ENCODE peak calls at places on chromosomes 7 and 10, in seven cellular contexts. O is foreskin fibroblast, W is HS-5, E is brain microvascular endothelial cell, Q is foreskin keratinocyte, A is ELR, G is H9. R is an unnamed sample.

GRCh38 chr7:105003275-105003674 is 10.7 kb upstream of the KMT2E start:
- DNase-seq in O (peak; percentile 79), W (no peak), E (peak; percentile 78), Q (peak; percentile 67), A (peak; percentile 82), G (no peak), R (no peak)

GRCh38 chr7:34077168-34077567 is 171.8 kb downstream of the BMPER start:
- DNase-seq in O (no peak), W (no peak), E (no peak), Q (no peak), A (no peak), G (no peak), R (no peak)

GRCh38 chr7:114466911-114467310 is 52.3 kb downstream of the FOXP2 start:
- DNase-seq in O (no peak), W (no peak), E (no peak), Q (no peak), A (no peak), G (no peak), R (no peak)

GRCh38 chr10:6473430-6473829 is 106.6 kb downstream of the PRKCQ start:
- DNase-seq in O (no peak), W (no peak), E (no peak), Q (no peak), A (no peak), G (no peak), R (no peak)

GRCh38 chr10:13839430-13839986 is 252.7 kb downstream of the PRPF18 start:
- DNase-seq in O (peak; percentile 82), W (no peak), E (peak; percentile 93), Q (peak; percentile 52), A (peak; percentile 91), G (no peak), R (peak; percentile 59)

GRCh38 chr10:6228010-6228511 is 25.3 kb downstream of the PFKFB3 start:
- DNase-seq in O (no peak), W (no peak), E (peak; percentile 74), Q (no peak), A (no peak), G (no peak), R (no peak)

GRCh38 chr7:2260820-2261219 is 18.8 kb downstream of the NUDT1 start:
- DNase-seq in O (no peak), W (no peak), E (no peak), Q (peak; percentile 87), A (peak; percentile 74), G (no peak), R (no peak)

GRCh38 chr7:50718876-50719275 is 63.8 kb downstream of the GRB10 start:
- DNase-seq in O (no peak), W (no peak), E (no peak), Q (no peak), A (no peak), G (no peak), R (no peak)

GRCh38 chr10:102782698-102783540 is 39.2 kb downstream of the WBP1L start:
- DNase-seq in O (peak; percentile 24), W (no peak), E (peak; percentile 85), Q (no peak), A (no peak), G (no peak), R (peak; percentile 39)

GRCh38 chr7:82036146-82036886 is 266.5 kb upstream of the HGF start:
- DNase-seq in O (peak; percentile 75), W (peak; percentile 78), E (peak; percentile 70), Q (peak; percentile 32), A (peak; percentile 86), G (no peak), R (no peak)

GRCh38 chr7:135164357-135165021 is 6.0 kb downstream of the CYREN start:
- DNase-seq in O (no peak), W (no peak), E (no peak), Q (no peak), A (peak; percentile 29), G (peak; percentile 18), R (no peak)

R was measured in kidney epithelial cell.